ENCODE peak calls at places on chromosomes 4 and X, in six cellular contexts. J, W, U, T, O and L are unnamed samples.

GRCh38 chr4:891747-892146 is 40.4 kb downstream of the GAK start:
- DNase-seq in J (peak; percentile 54), W (no peak), O (peak; percentile 70), U (peak; percentile 81), T (no peak), L (no peak)

GRCh38 chrX:2664497-2664896 is 26.6 kb upstream of the CD99 start:
- DNase-seq in O (no peak), J (no peak), W (no peak), T (peak; percentile 87), U (no peak), L (no peak)

GRCh38 chr4:14916554-14917304 is 85.6 kb upstream of the CPEB2 start:
- DNase-seq in O (no peak), W (peak; percentile 81), U (no peak), J (peak; percentile 51), T (peak; percentile 84), L (no peak)

GRCh38 chrX:154020500-154021115 is 906 bp upstream of the IRAK1 start:
- DNase-seq in O (no peak), W (peak; percentile 13), U (no peak), J (no peak), T (no peak), L (no peak)

GRCh38 chr4:176270669-176271068 is 1.6 kb upstream of the ASB5 start:
- DNase-seq in U (no peak), W (peak; percentile 98), J (peak; percentile 80), O (no peak), T (peak; percentile 100), L (no peak)

GRCh38 chrX:9466115-9466495 is 1.2 kb downstream of the TBL1X start:
- DNase-seq in O (peak; percentile 41), U (peak; percentile 44), T (peak; percentile 21), J (peak; percentile 56), W (peak; percentile 46), L (no peak)

GRCh38 chr4:22635692-22636091 is 57.0 kb upstream of the GBA3 start:
- DNase-seq in O (peak; percentile 41), J (peak; percentile 39), U (no peak), W (no peak), T (no peak), L (no peak)

GRCh38 chrX:9340619-9341304 is 124.1 kb upstream of the TBL1X start:
- DNase-seq in U (no peak), J (peak; percentile 47), O (peak; percentile 29), W (peak; percentile 59), T (peak; percentile 43), L (no peak)

GRCh38 chr4:151991001-151991883 is 230.4 kb upstream of the GATB start:
- DNase-seq in O (no peak), T (no peak), J (no peak), U (no peak), W (no peak), L (no peak)

GRCh38 chr4:6415306-6415705 is 57.1 kb downstream of the PPP2R2C start:
- DNase-seq in J (no peak), U (no peak), W (no peak), T (no peak), O (no peak), L (no peak)

GRCh38 chr4:17347445-17347844 is 164.4 kb downstream of the QDPR start:
- DNase-seq in O (peak; percentile 56), J (peak; percentile 72), W (no peak), U (peak; percentile 55), T (peak; percentile 19), L (no peak)

GRCh38 chrX:15797707-15798106 is 7.4 kb downstream of the ZRSR2 start:
- DNase-seq in W (no peak), O (no peak), T (peak; percentile 13), J (no peak), U (no peak), L (no peak)

GRCh38 chr4:40112393-40112792 is 55.7 kb downstream of the N4BP2 start:
- DNase-seq in W (no peak), T (no peak), O (no peak), J (no peak), U (no peak), L (no peak)

GRCh38 chrX:39152106-39152649 is 350.9 kb downstream of the MID1IP1 start:
- DNase-seq in W (peak; percentile 12), O (peak; percentile 76), U (peak; percentile 85), T (no peak), J (peak; percentile 90), L (peak; percentile 18)

GRCh38 chrX:153671589-153672530 is 1.8 kb downstream of the PNCK start:
- DNase-seq in T (no peak), U (no peak), W (no peak), J (no peak), O (no peak), L (no peak)

GRCh38 chrX:77502951-77503525 is 55.8 kb downstream of the FGF16 start:
- DNase-seq in J (no peak), O (no peak), T (no peak), U (no peak), W (no peak), L (no peak)

GRCh38 chr4:845836-846251 is 19.9 kb upstream of the CPLX1 start:
- DNase-seq in W (no peak), U (no peak), T (peak; percentile 30), O (no peak), J (no peak), L (no peak)

GRCh38 chr4:186554890-186555827 is at the start of gene MTNR1A:
- DNase-seq in J (peak; percentile 71), U (peak; percentile 83), W (peak; percentile 33), O (peak; percentile 67), T (no peak), L (peak; percentile 46)

GRCh38 chrX:17564689-17565409 is 172.4 kb upstream of the SCML1 start:
- DNase-seq in W (peak; percentile 7), O (no peak), T (no peak), J (no peak), U (no peak), L (no peak)

GRCh38 chrX:42678133-42678532 is 99.8 kb downstream of the PPP1R2C start:
- DNase-seq in O (no peak), W (peak; percentile 3), U (no peak), J (peak; percentile 42), T (no peak), L (no peak)

GRCh38 chrX:1398431-1399340 is 6.8 kb upstream of the SLC25A6 start:
- DNase-seq in W (peak; percentile 33), T (peak; percentile 16), O (no peak), U (no peak), J (no peak), L (no peak)

GRCh38 chr4:47075919-47076318 is 44.6 kb downstream of the GABRB1 start:
- DNase-seq in U (no peak), O (no peak), J (no peak), W (no peak), T (no peak), L (no peak)

GRCh38 chr4:1058997-1059665 is 47.7 kb downstream of the FGFRL1 start:
- DNase-seq in W (no peak), O (peak; percentile 27), J (no peak), T (no peak), U (no peak), L (no peak)

GRCh38 chr4:99966692-99967091 is 16.6 kb upstream of the H2AZ1 start:
- DNase-seq in U (no peak), T (peak; percentile 71), J (no peak), W (peak; percentile 68), O (no peak), L (no peak)

GRCh38 chrX:142095816-142096215 is 109.3 kb downstream of the MAGEC2 start:
- DNase-seq in O (no peak), W (no peak), J (no peak), U (no peak), T (no peak), L (no peak)

GRCh38 chr4:8090312-8090711 is 68.3 kb downstream of the ABLIM2 start:
- DNase-seq in J (peak; percentile 40), W (no peak), U (no peak), O (no peak), T (peak; percentile 35), L (no peak)

GRCh38 chr4:85177679-85178078 is 211.2 kb upstream of the WDFY3 start:
- DNase-seq in T (no peak), O (no peak), J (no peak), W (no peak), U (no peak), L (no peak)

GRCh38 chr4:184369871-184370270 is 104.5 kb downstream of the IRF2 start:
- DNase-seq in U (no peak), J (no peak), O (no peak), W (no peak), T (no peak), L (no peak)

DNA sequence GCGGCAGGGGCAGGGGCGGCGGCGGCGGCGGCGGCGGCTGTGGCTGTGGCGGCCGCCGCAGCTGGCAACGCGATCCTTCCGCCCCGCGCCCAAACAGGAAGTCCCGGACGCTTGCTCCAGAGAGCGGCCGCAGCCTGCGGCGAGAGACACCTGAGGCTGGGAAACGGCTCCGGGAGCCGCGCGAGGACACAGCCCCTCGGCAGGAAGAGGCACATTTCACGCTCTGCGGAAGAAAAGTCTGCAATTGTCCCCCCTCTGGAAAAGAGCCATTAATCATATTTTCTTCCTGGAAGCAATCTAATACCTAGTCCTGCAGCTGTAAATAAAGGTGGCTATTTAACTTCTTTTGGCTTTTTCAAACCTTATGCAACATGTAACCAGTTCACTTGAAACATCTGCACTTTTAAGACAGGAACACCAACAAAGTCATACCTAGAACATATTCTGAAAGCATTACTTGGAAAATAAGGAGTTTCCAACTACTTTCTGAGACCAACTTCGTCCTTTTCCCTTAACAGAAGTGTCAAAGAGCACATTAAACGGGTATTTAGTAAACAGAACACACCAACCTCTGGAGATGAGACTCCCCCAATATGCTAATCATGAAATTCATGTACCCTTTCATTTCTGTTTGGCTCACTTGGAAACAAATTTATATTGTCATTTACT is 69.0 kb downstream of the NOCT start:
- DNase-seq in J (no peak), O (no peak), T (no peak), W (no peak), U (no peak), L (no peak)
- H4K8ac ChIP-seq in J (peak overlapping the region; percentile 56), O (no peak overlapping the region), T (peak overlapping the region; percentile 9), W (peak overlapping the region; percentile 88), U (peak overlapping the region; percentile 79), L (no peak overlapping the region)

DNA sequence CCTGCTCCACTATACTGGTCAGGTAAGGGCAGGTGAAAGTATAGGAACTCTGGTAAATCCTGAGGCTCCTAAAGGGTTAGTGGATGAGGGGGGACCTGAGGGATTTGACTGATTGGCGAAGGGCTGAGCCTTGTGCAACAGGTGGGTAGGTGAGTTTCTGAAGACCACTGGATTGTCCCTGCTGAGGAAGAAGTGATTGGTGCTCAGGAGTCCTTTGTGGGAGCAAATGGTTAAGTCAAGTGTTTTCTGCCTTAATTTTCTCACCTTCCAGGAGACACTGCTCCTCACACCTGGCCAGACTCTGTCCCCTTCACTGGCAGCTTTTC is 156.6 kb downstream of the AMMECR1 start:
- DNase-seq in T (no peak), U (no peak), W (no peak), O (no peak), J (no peak), L (no peak)
- H4K8ac ChIP-seq in T (peak overlapping the region; percentile 35), U (no peak overlapping the region), W (no peak overlapping the region), O (no peak overlapping the region), J (no peak overlapping the region), L (no peak overlapping the region)

GRCh38 chr4:101347557-101348366 is 436 bp upstream of the PPP3CA start:
- DNase-seq in W (peak; percentile 97), O (peak; percentile 97), J (peak; percentile 98), U (peak; percentile 99), T (peak; percentile 95), L (peak; percentile 97)
- H4K8ac ChIP-seq in W (peak overlapping the region; percentile 70), O (no peak overlapping the region), J (no peak overlapping the region), U (peak overlapping the region; percentile 51), T (peak overlapping the region; percentile 11), L (no peak overlapping the region)

DNA sequence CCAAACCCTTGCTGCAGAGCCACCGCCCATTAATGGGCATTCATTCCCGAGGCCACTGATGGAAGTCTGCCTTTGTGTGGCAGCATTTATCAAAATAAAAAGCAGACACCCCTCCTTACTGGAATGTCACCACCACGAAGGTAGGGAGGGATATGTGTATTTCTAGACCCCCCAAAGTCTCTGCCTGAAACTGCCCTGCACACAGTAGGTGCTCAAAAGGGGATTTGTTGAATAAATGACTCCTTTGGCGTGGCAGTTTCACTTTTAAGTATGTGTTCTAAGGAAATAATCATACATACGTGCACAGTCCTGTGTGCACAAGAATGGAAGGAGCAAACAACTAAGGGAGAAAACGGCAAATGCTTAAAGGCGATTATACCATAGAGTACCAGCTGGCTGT is 23.6 kb upstream of the GLOD5 start:
- DNase-seq in U (no peak), O (no peak), T (no peak), J (no peak), W (no peak), L (no peak)
- H4K8ac ChIP-seq in U (no peak overlapping the region), O (no peak overlapping the region), T (peak overlapping the region; percentile 84), J (no peak overlapping the region), W (peak overlapping the region; percentile 84), L (no peak overlapping the region)